ENCODE peak calls at places on chromosomes 1 and 21, in four cellular contexts. N is endothelial cell of umbilical vein, P is fibroblast of lung, W is uterus. E is an unnamed sample. For H3K4me1, the result is how much of the 10 kb centered on the place peaks cover.

GRCh38 chr1:212935387-212935981 is 14.9 kb upstream of the VASH2 start:
- DNase-seq in N (no peak), W (no peak), P (no peak), E (no peak)

GRCh38 chr1:204923626-204924012 is 53.0 kb downstream of the NFASC start:
- DNase-seq in N (no peak), W (no peak), P (no peak), E (no peak)

GRCh38 chr1:53686371-53687267 is 52.3 kb downstream of the GLIS1 start:
- DNase-seq in W (no peak), N (no peak), P (peak), E (peak)

GRCh38 chr1:220999872-221000863 is 120.9 kb downstream of the HLX start:
- DNase-seq in N (no peak), W (no peak), P (peak), E (no peak)

GRCh38 chr1:227906550-227906991 is 41.2 kb downstream of the WNT9A start:
- DNase-seq in P (no peak), N (no peak), W (no peak), E (no peak)

GRCh38 chr1:173301507-173301906 is 94.4 kb upstream of the TNFSF4 start:
- DNase-seq in W (no peak), P (peak), N (no peak), E (no peak)

GRCh38 chr1:44411861-44412260 is 6.8 kb downstream of the RNF220 start:
- DNase-seq in N (no peak), W (no peak), P (no peak), E (no peak)

GRCh38 chr21:38179504-38179900 is 77.3 kb upstream of the KCNJ15 start:
- DNase-seq in W (no peak), N (no peak), P (no peak), E (no peak)

GRCh38 chr1:8816306-8816705 is 1.1 kb downstream of the RERE start:
- DNase-seq in N (peak), P (no peak), W (no peak), E (peak)

GRCh38 chr1:207811920-207812720 is 60.3 kb downstream of the CD46 start:
- DNase-seq in N (peak), P (peak), W (peak), E (no peak)

GRCh38 chr21:15164678-15165303 is 100.0 kb upstream of the NRIP1 start:
- DNase-seq in N (no peak), P (peak), W (no peak), E (no peak)

GRCh38 chr1:25804964-25805862 is 5.2 kb downstream of the SELENON start:
- DNase-seq in N (no peak), P (no peak), W (no peak), E (no peak)

GRCh38 chr1:46515576-46515975 is 25.9 kb downstream of the DMBX1 start:
- DNase-seq in N (no peak), P (no peak), W (no peak), E (no peak)

GRCh38 chr1:164641353-164641730 is 82.4 kb downstream of the PBX1 start:
- DNase-seq in W (no peak), P (peak), N (no peak), E (peak)

GRCh38 chr1:7186382-7187120 is 401.3 kb downstream of the CAMTA1 start:
- DNase-seq in W (no peak), N (no peak), P (no peak), E (no peak)

GRCh38 chr1:182608850-182609610 is 4.8 kb upstream of the RGS16 start:
- DNase-seq in P (no peak), N (peak), W (no peak), E (peak)

GRCh38 chr21:25813917-25814316 is 79.1 kb downstream of the GABPA start:
- DNase-seq in N (no peak), W (no peak), P (no peak), E (no peak)

GRCh38 chr1:167532375-167532774 is 14.0 kb upstream of the CD247 start:
- DNase-seq in P (no peak), N (no peak), W (no peak), E (no peak)

GRCh38 chr1:14282583-14283186 is 315.8 kb upstream of the KAZN start:
- DNase-seq in W (no peak), P (no peak), N (no peak), E (no peak)

GRCh38 chr1:207896547-207896946 is 14.4 kb downstream of the CD34 start:
- DNase-seq in N (no peak), P (no peak), W (no peak), E (no peak)

GRCh38 chr1:116276532-116276931 is 96.5 kb upstream of the ATP1A1 start:
- DNase-seq in P (no peak), W (no peak), N (no peak), E (no peak)

GRCh38 chr21:31457675-31458074 is 113.6 kb upstream of the TIAM1 start:
- DNase-seq in W (no peak), P (no peak), N (no peak), E (no peak)

GRCh38 chr1:180994262-180994661 is 28.4 kb downstream of the STX6 start:
- DNase-seq in N (no peak), P (no peak), W (no peak), E (no peak)

GRCh38 chr1:43382027-43382771 is 7.4 kb downstream of the MED8 start:
- DNase-seq in N (no peak), W (no peak), P (peak), E (no peak)

GRCh38 chr1:53470155-53470554 is 11.0 kb downstream of the DMRTB1 start:
- DNase-seq in P (peak), W (peak), N (peak), E (peak)

GRCh38 chr1:96253281-96254035 is 468.1 kb upstream of the PTBP2 start:
- DNase-seq in W (no peak), P (peak), N (no peak), E (peak)

GRCh38 chr1:205248793-205249601 is 21.3 kb downstream of the TMCC2 start:
- DNase-seq in N (peak), P (peak), W (peak), E (peak)

GRCh38 chr1:116466810-116467557 is 93.9 kb downstream of the ATP1A1 start:
- DNase-seq in N (no peak), P (no peak), W (no peak), E (no peak)

GRCh38 chr1:20893931-20894330 is 106.8 kb upstream of the HP1BP3 start:
- DNase-seq in N (no peak), W (no peak), P (no peak), E (peak)

GRCh38 chr1:3270403-3271245 is 183.8 kb upstream of the ARHGEF16 start:
- DNase-seq in N (no peak), P (no peak), W (no peak), E (no peak)

GRCh38 chr1:232995189-232995588 is 44.8 kb downstream of the NTPCR start:
- DNase-seq in N (no peak), W (no peak), P (no peak), E (no peak)

GRCh38 chr1:31814631-31815306 is 1.1 kb downstream of the SPOCD1 start:
- DNase-seq in W (no peak), P (no peak), N (no peak), E (no peak)

GRCh38 chr21:41396452-41397107 is 29.5 kb upstream of the MX1 start:
- DNase-seq in N (no peak), P (no peak), W (no peak), E (peak)

GRCh38 chr1:230600111-230601000 is 41.9 kb upstream of the COG2 start:
- DNase-seq in P (no peak), W (no peak), N (no peak), E (no peak)

GRCh38 chr1:162279099-162279498 is 97.6 kb downstream of the SPATA46 start:
- DNase-seq in N (no peak), W (no peak), P (no peak), E (no peak)

GRCh38 chr1:152078831-152079549 is 9.9 kb downstream of the TCHHL1 start:
- DNase-seq in W (no peak), N (no peak), P (no peak), E (no peak)

GRCh38 chr1:109762039-109762585 is 1.6 kb downstream of the EPS8L3 start:
- DNase-seq in W (peak), P (no peak), N (no peak), E (no peak)

GRCh38 chr1:118987431-118988185 is 535 bp downstream of the TBX15 start:
- DNase-seq in P (no peak), N (no peak), W (no peak), E (peak)

GRCh38 chr1:86731416-86731815 is 27.0 kb downstream of the SH3GLB1 start:
- DNase-seq in W (no peak), P (no peak), N (no peak), E (no peak)
- H3K4me1 ChIP-seq in W (under half), P (under half), N (under half), E (under half)

GRCh38 chr1:27527223-27527856 is 37.4 kb upstream of the WASF2 start:
- DNase-seq in W (peak), P (peak), N (no peak), E (no peak)
- H3K4me1 ChIP-seq in W (under half), P (half or more), N (under half), E (half or more)

GRCh38 chr1:18786149-18786548 is 73.3 kb downstream of the TAS1R2 start:
- DNase-seq in P (no peak), W (no peak), N (no peak), E (no peak)
- H3K4me1 ChIP-seq in P (under half), W (under half), N (under half), E (under half)

GRCh38 chr1:92951141-92951582 is 10.1 kb downstream of the DIPK1A start:
- DNase-seq in P (peak), N (no peak), W (no peak), E (peak)
- H3K4me1 ChIP-seq in P (under half), N (under half), W (under half), E (under half)

DNA sequence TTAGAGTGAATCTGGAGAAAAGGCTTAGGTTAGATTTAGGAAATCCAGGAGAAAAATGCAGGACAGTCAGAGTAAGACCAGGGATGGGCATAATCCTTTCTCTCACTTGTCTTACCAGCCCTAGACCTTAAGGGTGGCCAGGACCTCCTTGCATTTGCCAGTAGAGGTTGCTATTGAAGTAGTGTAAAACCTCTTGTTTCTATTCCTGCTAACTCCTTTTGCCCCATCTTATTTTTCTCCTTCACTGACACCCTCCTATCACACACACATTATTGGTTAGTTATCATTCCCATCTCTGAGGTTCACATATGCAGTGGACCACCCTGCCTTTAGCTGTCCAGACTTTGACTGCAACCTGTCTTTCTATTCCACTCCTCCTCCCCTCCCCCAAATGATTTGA is 75.0 kb upstream of the MACF1 start:
- DNase-seq in W (no peak), P (peak), N (peak), E (peak)
- H3K4me1 ChIP-seq in W (under half), P (under half), N (half or more), E (under half)

E was measured in adipocyte.